ENCODE peak calls at places on chromosomes 13 and 19, in six cellular contexts. Y is H1, P is WTC11, U is HepG2, L is GM12878, M is HCT116. O is an unnamed sample.

GRCh38 chr19:56566904-56567273 is 379 bp upstream of the ZNF470 start:
- DNase-seq in P (peak), U (no peak), M (no peak), L (no peak), Y (no peak), O (no peak)

GRCh38 chr19:34328982-34329381 is 36.0 kb upstream of the GPI start:
- DNase-seq in M (no peak), L (no peak), Y (no peak), U (no peak), P (no peak), O (no peak)

GRCh38 chr19:10219678-10220077 is 11.5 kb downstream of the S1PR2 start:
- DNase-seq in U (peak), L (peak), Y (no peak), M (no peak), P (peak), O (peak)

GRCh38 chr13:97125810-97126738 is 96.1 kb upstream of the MBNL2 start:
- DNase-seq in P (no peak), L (peak), Y (no peak), M (no peak), U (no peak), O (no peak)

GRCh38 chr19:42441047-42441440 is 1.7 kb downstream of the CXCL17 start:
- DNase-seq in Y (no peak), U (peak), L (no peak), P (no peak), M (no peak), O (peak)

GRCh38 chr13:47999973-48000372 is 1.1 kb downstream of the SUCLA2 start:
- DNase-seq in M (no peak), Y (no peak), U (no peak), P (no peak), L (no peak), O (no peak)

GRCh38 chr19:39867952-39868351 is 21.8 kb upstream of the FBL start:
- DNase-seq in Y (no peak), P (no peak), M (no peak), U (no peak), L (no peak), O (no peak)

GRCh38 chr19:4534836-4535658 is at the start of gene PLIN5:
- DNase-seq in L (peak), M (peak), U (peak), P (peak), Y (peak), O (peak)

DNA sequence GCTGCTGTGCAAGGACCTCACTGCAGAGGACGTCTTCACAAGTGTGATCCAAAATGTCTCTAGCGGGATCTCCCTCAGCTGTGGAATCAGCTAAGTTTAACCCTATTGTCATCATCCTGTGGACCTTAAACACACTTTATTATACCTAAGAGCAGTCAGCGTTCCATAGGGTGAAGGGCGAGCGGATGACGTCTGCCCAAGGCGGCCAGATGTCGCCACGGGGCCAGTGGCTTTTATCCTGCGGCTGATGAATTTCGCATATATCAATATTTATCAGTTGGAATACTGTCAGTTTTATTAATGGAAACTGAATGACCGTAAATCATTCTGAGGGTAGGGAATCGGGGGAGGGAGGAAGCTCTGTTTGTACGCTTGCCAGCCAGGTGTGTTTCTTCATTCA is 59.2 kb downstream of the GSX1 start:
- DNase-seq in P (no peak), M (no peak), L (no peak), Y (no peak), U (no peak), O (no peak)
- TF ChIP-seq ATF3 in P (no peak), M (no peak), L (no peak), Y (no peak), U (no peak), O (no peak)

DNA sequence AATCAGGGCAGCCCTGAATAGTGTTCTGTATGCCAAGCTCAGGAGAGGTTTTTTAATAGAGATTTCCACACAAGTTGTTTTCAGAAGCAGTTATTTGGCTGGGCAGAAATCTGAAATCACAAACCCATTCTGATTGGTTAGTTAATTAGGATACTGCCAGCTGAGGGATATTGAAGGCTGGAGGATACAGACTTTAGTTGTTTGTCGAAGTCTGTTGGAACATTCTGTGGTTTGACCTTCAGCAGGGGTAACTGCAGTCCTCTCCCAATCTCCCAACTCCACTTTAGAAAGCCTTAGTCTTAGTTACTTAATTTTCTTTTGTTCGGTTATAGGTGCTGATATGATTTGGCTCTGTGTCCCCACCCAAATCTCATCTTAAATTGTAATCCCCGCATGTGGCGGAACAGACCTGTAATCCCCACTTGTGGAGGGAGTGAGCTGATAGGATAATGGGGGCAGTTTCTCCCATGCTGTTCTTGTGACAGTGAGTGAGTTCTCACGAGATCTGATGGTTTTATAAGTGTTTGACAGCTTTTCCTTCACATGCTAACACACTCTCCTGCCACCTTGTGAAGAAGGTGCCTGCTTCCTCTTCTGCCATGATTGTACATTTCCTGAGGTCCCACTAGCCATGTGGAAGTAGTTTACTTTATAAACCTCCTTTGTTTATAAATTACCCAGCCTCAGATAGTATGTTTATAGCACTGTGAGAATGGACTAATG is 169.2 kb downstream of the GPC5 start:
- DNase-seq in M (no peak), Y (no peak), P (no peak), U (no peak), L (no peak), O (no peak)
- TF ChIP-seq ATF3 in M (no peak), Y (no peak), P (no peak), U (no peak), L (no peak), O (no peak)

GRCh38 chr19:5822181-5822844 is 17.2 kb downstream of the FUT6 start:
- DNase-seq in U (no peak), L (no peak), P (no peak), Y (no peak), M (no peak), O (no peak)
- TF ChIP-seq ATF3 in U (no peak), L (no peak), P (no peak), Y (no peak), M (no peak), O (no peak)

DNA sequence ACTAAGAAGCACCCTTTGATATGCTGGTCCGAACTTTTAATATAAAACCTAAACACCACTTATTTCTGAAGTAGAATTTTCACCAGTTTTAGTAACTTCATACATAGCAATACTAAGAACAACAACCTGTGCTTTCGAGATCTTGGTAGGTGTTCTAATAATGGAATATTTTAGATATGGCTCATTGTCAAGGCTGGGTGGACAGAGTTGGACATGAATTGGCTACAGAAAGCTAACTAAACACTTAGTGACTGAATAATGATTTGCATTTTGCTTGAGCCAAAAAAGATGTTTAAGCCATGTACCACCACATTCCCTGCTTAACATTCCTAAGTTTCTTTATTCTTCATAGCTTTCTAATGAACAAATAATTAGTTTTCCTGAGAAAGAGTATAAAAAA is 344.3 kb upstream of the SGCG start:
- DNase-seq in Y (no peak), M (no peak), U (no peak), P (no peak), L (no peak), O (no peak)
- TF ChIP-seq ATF3 in Y (no peak), M (no peak), U (no peak), P (no peak), L (no peak), O (no peak)

GRCh38 chr19:14059093-14059480 is 2.8 kb downstream of the PALM3 start:
- DNase-seq in Y (peak), P (peak), U (no peak), M (no peak), L (no peak), O (peak)
- TF ChIP-seq ATF3 in Y (no peak), P (no peak), U (no peak), M (no peak), L (no peak), O (no peak)

DNA sequence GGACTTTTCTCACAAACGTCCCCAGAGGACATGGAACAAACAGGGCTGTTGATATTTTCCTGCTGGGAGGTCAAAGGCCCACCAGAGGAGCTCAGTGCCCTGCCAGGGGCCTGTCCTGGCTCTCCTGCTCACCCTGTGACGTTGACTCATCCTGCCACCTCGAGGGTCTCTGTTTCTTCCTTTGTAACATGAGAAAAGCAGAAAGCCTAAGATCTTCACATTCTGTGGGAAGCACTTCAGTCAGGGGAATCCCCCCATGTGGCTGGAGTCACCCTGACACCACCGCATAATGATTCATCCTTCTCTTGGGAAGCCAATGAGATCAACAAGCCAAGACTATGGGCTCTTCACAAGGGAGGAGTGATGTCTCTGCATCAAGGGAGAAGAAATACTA is 147.9 kb downstream of the KATNAL1 start:
- DNase-seq in M (no peak), Y (no peak), L (no peak), U (no peak), P (no peak), O (no peak)
- TF ChIP-seq ATF3 in M (no peak), Y (no peak), L (no peak), U (no peak), P (no peak), O (no peak)

GRCh38 chr19:11767633-11768133 is 883 bp downstream of the ZNF441 start:
- DNase-seq in Y (peak), M (no peak), P (no peak), U (peak), L (peak), O (peak)

GRCh38 chr19:11763117-11763516 is 3.7 kb upstream of the ZNF441 start:
- DNase-seq in Y (no peak), P (no peak), U (no peak), M (no peak), L (no peak), O (no peak)

GRCh38 chr19:11763611-11764010 is 3.2 kb upstream of the ZNF441 start:
- DNase-seq in M (no peak), L (no peak), P (no peak), U (no peak), Y (no peak), O (no peak)

GRCh38 chr19:11769995-11770394 is 3.2 kb downstream of the ZNF441 start:
- DNase-seq in U (no peak), P (no peak), M (no peak), L (no peak), Y (no peak), O (no peak)

GRCh38 chr19:11766597-11767591 is at the start of gene ZNF441:
- DNase-seq in P (peak), M (peak), L (peak), U (peak), Y (peak), O (peak)
- TF ChIP-seq ATF3 in P (no peak), M (no peak), L (no peak), U (no peak), Y (no peak), O (peak)

GRCh38 chr13:111948811-111949210 is 118.1 kb upstream of the SOX1 start:
- DNase-seq in L (no peak), P (no peak), U (no peak), M (no peak), Y (peak), O (no peak)
- TF ChIP-seq ATF3 in L (no peak), P (no peak), U (no peak), M (no peak), Y (no peak), O (no peak)

GRCh38 chr19:14495678-14496028 is 274 bp downstream of the GIPC1 start:
- DNase-seq in L (no peak), U (no peak), M (no peak), Y (no peak), P (no peak), O (peak)

GRCh38 chr19:14494910-14495677 is 833 bp downstream of the GIPC1 start:
- DNase-seq in P (no peak), M (no peak), L (no peak), Y (no peak), U (no peak), O (no peak)

GRCh38 chr19:14497347-14497921 is 1.5 kb upstream of the GIPC1 start:
- DNase-seq in L (no peak), U (peak), P (no peak), Y (no peak), M (no peak), O (no peak)

GRCh38 chr19:14496029-14496848 is at the start of gene GIPC1:
- DNase-seq in Y (peak), L (peak), U (peak), M (peak), P (peak), O (peak)

GRCh38 chr19:14496849-14497346 is 971 bp upstream of the GIPC1 start:
- DNase-seq in L (no peak), M (no peak), Y (no peak), P (no peak), U (no peak), O (no peak)
- TF ChIP-seq ATF3 in L (no peak), M (no peak), Y (no peak), P (no peak), U (no peak), O (no peak)